ENCODE peak calls at places on chromosomes 7 and 10, in six cellular contexts. One of them, this sample, is unnamed.

GRCh38 chr10:129842031-129842430 is 122.0 kb downstream of the EBF3 start:
- DNase-seq in PC-9: no peak
- DNase-seq in stimulated activated CD4-positive, alpha-beta T cell treated with anti-CD3 and anti-CD28 coated beads, Interleukin-1b, Interleukin-23, amount 100 ng/mL, for 1 hour: no peak
- DNase-seq in activated T-cell treated with anti-CD3 and anti-CD28 coated beads for 1 hour: no peak
- DNase-seq in Daoy: no peak
- DNase-seq in stimulated activated CD8-positive, alpha-beta memory T cell treated with anti-CD3 and anti-CD28 coated beads, Interleukin-4, amount 100 ng/mL, for 24 hours: no peak
- DNase-seq in this sample: no peak

GRCh38 chr10:70891636-70892035 is 3.3 kb upstream of the PCBD1 start:
- DNase-seq in activated T-cell treated with anti-CD3 and anti-CD28 coated beads for 1 hour: no peak
- DNase-seq in PC-9: no peak
- DNase-seq in stimulated activated CD8-positive, alpha-beta memory T cell treated with anti-CD3 and anti-CD28 coated beads, Interleukin-4, amount 100 ng/mL, for 24 hours: no peak
- DNase-seq in stimulated activated CD4-positive, alpha-beta T cell treated with anti-CD3 and anti-CD28 coated beads, Interleukin-1b, Interleukin-23, amount 100 ng/mL, for 1 hour: no peak
- DNase-seq in Daoy: no peak
- DNase-seq in this sample: no peak

GRCh38 chr7:109901916-109902315 is 1189.0 kb upstream of the LRRN3 start:
- DNase-seq in Daoy: no peak
- DNase-seq in PC-9: no peak
- DNase-seq in stimulated activated CD4-positive, alpha-beta T cell treated with anti-CD3 and anti-CD28 coated beads, Interleukin-1b, Interleukin-23, amount 100 ng/mL, for 1 hour: no peak
- DNase-seq in activated T-cell treated with anti-CD3 and anti-CD28 coated beads for 1 hour: no peak
- DNase-seq in stimulated activated CD8-positive, alpha-beta memory T cell treated with anti-CD3 and anti-CD28 coated beads, Interleukin-4, amount 100 ng/mL, for 24 hours: no peak
- DNase-seq in this sample: no peak

GRCh38 chr7:46315891-46316290 is 394.8 kb upstream of the IGFBP3 start:
- DNase-seq in Daoy: no peak
- DNase-seq in stimulated activated CD8-positive, alpha-beta memory T cell treated with anti-CD3 and anti-CD28 coated beads, Interleukin-4, amount 100 ng/mL, for 24 hours: no peak
- DNase-seq in stimulated activated CD4-positive, alpha-beta T cell treated with anti-CD3 and anti-CD28 coated beads, Interleukin-1b, Interleukin-23, amount 100 ng/mL, for 1 hour: no peak
- DNase-seq in PC-9: no peak
- DNase-seq in activated T-cell treated with anti-CD3 and anti-CD28 coated beads for 1 hour: no peak
- DNase-seq in this sample: no peak

GRCh38 chr7:128264477-128264876 is 23.4 kb downstream of the LEP start:
- DNase-seq in activated T-cell treated with anti-CD3 and anti-CD28 coated beads for 1 hour: no peak
- DNase-seq in PC-9: no peak
- DNase-seq in stimulated activated CD8-positive, alpha-beta memory T cell treated with anti-CD3 and anti-CD28 coated beads, Interleukin-4, amount 100 ng/mL, for 24 hours: no peak
- DNase-seq in Daoy: no peak
- DNase-seq in stimulated activated CD4-positive, alpha-beta T cell treated with anti-CD3 and anti-CD28 coated beads, Interleukin-1b, Interleukin-23, amount 100 ng/mL, for 1 hour: no peak
- DNase-seq in this sample: peak

GRCh38 chr10:31004611-31005193 is 27.0 kb downstream of the ZNF438 start:
- DNase-seq in activated T-cell treated with anti-CD3 and anti-CD28 coated beads for 1 hour: no peak
- DNase-seq in Daoy: peak
- DNase-seq in stimulated activated CD4-positive, alpha-beta T cell treated with anti-CD3 and anti-CD28 coated beads, Interleukin-1b, Interleukin-23, amount 100 ng/mL, for 1 hour: no peak
- DNase-seq in PC-9: no peak
- DNase-seq in stimulated activated CD8-positive, alpha-beta memory T cell treated with anti-CD3 and anti-CD28 coated beads, Interleukin-4, amount 100 ng/mL, for 24 hours: no peak
- DNase-seq in this sample: no peak

GRCh38 chr7:11170863-11171568 is 197.3 kb downstream of the PHF14 start:
- DNase-seq in stimulated activated CD8-positive, alpha-beta memory T cell treated with anti-CD3 and anti-CD28 coated beads, Interleukin-4, amount 100 ng/mL, for 24 hours: no peak
- DNase-seq in stimulated activated CD4-positive, alpha-beta T cell treated with anti-CD3 and anti-CD28 coated beads, Interleukin-1b, Interleukin-23, amount 100 ng/mL, for 1 hour: no peak
- DNase-seq in activated T-cell treated with anti-CD3 and anti-CD28 coated beads for 1 hour: no peak
- DNase-seq in Daoy: no peak
- DNase-seq in PC-9: no peak
- DNase-seq in this sample: no peak

GRCh38 chr7:85595639-85596268 is 408.9 kb upstream of the SEMA3D start:
- DNase-seq in stimulated activated CD4-positive, alpha-beta T cell treated with anti-CD3 and anti-CD28 coated beads, Interleukin-1b, Interleukin-23, amount 100 ng/mL, for 1 hour: no peak
- DNase-seq in Daoy: no peak
- DNase-seq in stimulated activated CD8-positive, alpha-beta memory T cell treated with anti-CD3 and anti-CD28 coated beads, Interleukin-4, amount 100 ng/mL, for 24 hours: no peak
- DNase-seq in PC-9: no peak
- DNase-seq in activated T-cell treated with anti-CD3 and anti-CD28 coated beads for 1 hour: no peak
- DNase-seq in this sample: no peak

GRCh38 chr7:110987130-110987693 is 103.7 kb upstream of the LRRN3 start:
- DNase-seq in stimulated activated CD8-positive, alpha-beta memory T cell treated with anti-CD3 and anti-CD28 coated beads, Interleukin-4, amount 100 ng/mL, for 24 hours: no peak
- DNase-seq in stimulated activated CD4-positive, alpha-beta T cell treated with anti-CD3 and anti-CD28 coated beads, Interleukin-1b, Interleukin-23, amount 100 ng/mL, for 1 hour: no peak
- DNase-seq in PC-9: no peak
- DNase-seq in Daoy: no peak
- DNase-seq in activated T-cell treated with anti-CD3 and anti-CD28 coated beads for 1 hour: no peak
- DNase-seq in this sample: no peak

GRCh38 chr7:130296221-130296951 is 3.4 kb downstream of the CPA4 start:
- DNase-seq in Daoy: no peak
- DNase-seq in PC-9: no peak
- DNase-seq in activated T-cell treated with anti-CD3 and anti-CD28 coated beads for 1 hour: no peak
- DNase-seq in stimulated activated CD4-positive, alpha-beta T cell treated with anti-CD3 and anti-CD28 coated beads, Interleukin-1b, Interleukin-23, amount 100 ng/mL, for 1 hour: no peak
- DNase-seq in stimulated activated CD8-positive, alpha-beta memory T cell treated with anti-CD3 and anti-CD28 coated beads, Interleukin-4, amount 100 ng/mL, for 24 hours: no peak
- DNase-seq in this sample: no peak

GRCh38 chr10:84537447-84537931 is 209.1 kb downstream of the CCSER2 start:
- DNase-seq in stimulated activated CD4-positive, alpha-beta T cell treated with anti-CD3 and anti-CD28 coated beads, Interleukin-1b, Interleukin-23, amount 100 ng/mL, for 1 hour: no peak
- DNase-seq in Daoy: peak
- DNase-seq in activated T-cell treated with anti-CD3 and anti-CD28 coated beads for 1 hour: no peak
- DNase-seq in stimulated activated CD8-positive, alpha-beta memory T cell treated with anti-CD3 and anti-CD28 coated beads, Interleukin-4, amount 100 ng/mL, for 24 hours: no peak
- DNase-seq in PC-9: peak
- DNase-seq in this sample: no peak

GRCh38 chr7:151518105-151518780 is 1.5 kb downstream of the RHEB start:
- DNase-seq in PC-9: peak
- DNase-seq in Daoy: peak
- DNase-seq in activated T-cell treated with anti-CD3 and anti-CD28 coated beads for 1 hour: peak
- DNase-seq in stimulated activated CD4-positive, alpha-beta T cell treated with anti-CD3 and anti-CD28 coated beads, Interleukin-1b, Interleukin-23, amount 100 ng/mL, for 1 hour: peak
- DNase-seq in stimulated activated CD8-positive, alpha-beta memory T cell treated with anti-CD3 and anti-CD28 coated beads, Interleukin-4, amount 100 ng/mL, for 24 hours: peak
- DNase-seq in this sample: no peak

GRCh38 chr10:35416628-35417625 is 80.6 kb downstream of the CCNY start:
- DNase-seq in stimulated activated CD4-positive, alpha-beta T cell treated with anti-CD3 and anti-CD28 coated beads, Interleukin-1b, Interleukin-23, amount 100 ng/mL, for 1 hour: no peak
- DNase-seq in Daoy: no peak
- DNase-seq in activated T-cell treated with anti-CD3 and anti-CD28 coated beads for 1 hour: no peak
- DNase-seq in stimulated activated CD8-positive, alpha-beta memory T cell treated with anti-CD3 and anti-CD28 coated beads, Interleukin-4, amount 100 ng/mL, for 24 hours: no peak
- DNase-seq in PC-9: no peak
- DNase-seq in this sample: no peak

GRCh38 chr7:133513608-133514007 is 260.7 kb downstream of the EXOC4 start:
- DNase-seq in activated T-cell treated with anti-CD3 and anti-CD28 coated beads for 1 hour: no peak
- DNase-seq in PC-9: peak
- DNase-seq in stimulated activated CD4-positive, alpha-beta T cell treated with anti-CD3 and anti-CD28 coated beads, Interleukin-1b, Interleukin-23, amount 100 ng/mL, for 1 hour: no peak
- DNase-seq in stimulated activated CD8-positive, alpha-beta memory T cell treated with anti-CD3 and anti-CD28 coated beads, Interleukin-4, amount 100 ng/mL, for 24 hours: no peak
- DNase-seq in Daoy: no peak
- DNase-seq in this sample: no peak

GRCh38 chr10:13913890-13914289 is 327.1 kb downstream of the PRPF18 start:
- DNase-seq in activated T-cell treated with anti-CD3 and anti-CD28 coated beads for 1 hour: no peak
- DNase-seq in stimulated activated CD4-positive, alpha-beta T cell treated with anti-CD3 and anti-CD28 coated beads, Interleukin-1b, Interleukin-23, amount 100 ng/mL, for 1 hour: no peak
- DNase-seq in PC-9: no peak
- DNase-seq in Daoy: no peak
- DNase-seq in stimulated activated CD8-positive, alpha-beta memory T cell treated with anti-CD3 and anti-CD28 coated beads, Interleukin-4, amount 100 ng/mL, for 24 hours: no peak
- DNase-seq in this sample: no peak

GRCh38 chr7:25665346-25665745 is 437.1 kb upstream of the NPVF start:
- DNase-seq in stimulated activated CD8-positive, alpha-beta memory T cell treated with anti-CD3 and anti-CD28 coated beads, Interleukin-4, amount 100 ng/mL, for 24 hours: no peak
- DNase-seq in activated T-cell treated with anti-CD3 and anti-CD28 coated beads for 1 hour: no peak
- DNase-seq in Daoy: no peak
- DNase-seq in stimulated activated CD4-positive, alpha-beta T cell treated with anti-CD3 and anti-CD28 coated beads, Interleukin-1b, Interleukin-23, amount 100 ng/mL, for 1 hour: no peak
- DNase-seq in PC-9: no peak
- DNase-seq in this sample: no peak

GRCh38 chr10:131845505-131846223 is 55.1 kb upstream of the PPP2R2D start:
- DNase-seq in stimulated activated CD4-positive, alpha-beta T cell treated with anti-CD3 and anti-CD28 coated beads, Interleukin-1b, Interleukin-23, amount 100 ng/mL, for 1 hour: no peak
- DNase-seq in Daoy: no peak
- DNase-seq in activated T-cell treated with anti-CD3 and anti-CD28 coated beads for 1 hour: no peak
- DNase-seq in stimulated activated CD8-positive, alpha-beta memory T cell treated with anti-CD3 and anti-CD28 coated beads, Interleukin-4, amount 100 ng/mL, for 24 hours: no peak
- DNase-seq in PC-9: no peak
- DNase-seq in this sample: peak

GRCh38 chr10:93752761-93753160 is 5.0 kb upstream of the LGI1 start:
- DNase-seq in stimulated activated CD8-positive, alpha-beta memory T cell treated with anti-CD3 and anti-CD28 coated beads, Interleukin-4, amount 100 ng/mL, for 24 hours: no peak
- DNase-seq in activated T-cell treated with anti-CD3 and anti-CD28 coated beads for 1 hour: no peak
- DNase-seq in PC-9: peak
- DNase-seq in Daoy: peak
- DNase-seq in stimulated activated CD4-positive, alpha-beta T cell treated with anti-CD3 and anti-CD28 coated beads, Interleukin-1b, Interleukin-23, amount 100 ng/mL, for 1 hour: no peak
- DNase-seq in this sample: no peak

GRCh38 chr7:33873981-33874750 is 31.2 kb upstream of the BMPER start:
- DNase-seq in stimulated activated CD8-positive, alpha-beta memory T cell treated with anti-CD3 and anti-CD28 coated beads, Interleukin-4, amount 100 ng/mL, for 24 hours: no peak
- DNase-seq in activated T-cell treated with anti-CD3 and anti-CD28 coated beads for 1 hour: no peak
- DNase-seq in Daoy: peak
- DNase-seq in stimulated activated CD4-positive, alpha-beta T cell treated with anti-CD3 and anti-CD28 coated beads, Interleukin-1b, Interleukin-23, amount 100 ng/mL, for 1 hour: no peak
- DNase-seq in PC-9: peak
- DNase-seq in this sample: no peak

GRCh38 chr7:110960811-110961210 is 130.1 kb upstream of the LRRN3 start:
- DNase-seq in Daoy: no peak
- DNase-seq in stimulated activated CD4-positive, alpha-beta T cell treated with anti-CD3 and anti-CD28 coated beads, Interleukin-1b, Interleukin-23, amount 100 ng/mL, for 1 hour: no peak
- DNase-seq in activated T-cell treated with anti-CD3 and anti-CD28 coated beads for 1 hour: no peak
- DNase-seq in stimulated activated CD8-positive, alpha-beta memory T cell treated with anti-CD3 and anti-CD28 coated beads, Interleukin-4, amount 100 ng/mL, for 24 hours: no peak
- DNase-seq in PC-9: no peak
- DNase-seq in this sample: no peak

GRCh38 chr10:75408512-75408881 is 6.9 kb upstream of the ZNF503 start:
- DNase-seq in stimulated activated CD4-positive, alpha-beta T cell treated with anti-CD3 and anti-CD28 coated beads, Interleukin-1b, Interleukin-23, amount 100 ng/mL, for 1 hour: no peak
- DNase-seq in Daoy: no peak
- DNase-seq in PC-9: no peak
- DNase-seq in activated T-cell treated with anti-CD3 and anti-CD28 coated beads for 1 hour: no peak
- DNase-seq in stimulated activated CD8-positive, alpha-beta memory T cell treated with anti-CD3 and anti-CD28 coated beads, Interleukin-4, amount 100 ng/mL, for 24 hours: no peak
- DNase-seq in this sample: no peak

GRCh38 chr10:81219758-81220157 is 655.2 kb upstream of the NRG3 start:
- DNase-seq in activated T-cell treated with anti-CD3 and anti-CD28 coated beads for 1 hour: no peak
- DNase-seq in stimulated activated CD8-positive, alpha-beta memory T cell treated with anti-CD3 and anti-CD28 coated beads, Interleukin-4, amount 100 ng/mL, for 24 hours: no peak
- DNase-seq in Daoy: no peak
- DNase-seq in stimulated activated CD4-positive, alpha-beta T cell treated with anti-CD3 and anti-CD28 coated beads, Interleukin-1b, Interleukin-23, amount 100 ng/mL, for 1 hour: no peak
- DNase-seq in PC-9: no peak
- DNase-seq in this sample: no peak

GRCh38 chr10:43234471-43235041 is 32.3 kb downstream of the RASGEF1A start:
- DNase-seq in Daoy: no peak
- DNase-seq in PC-9: no peak
- DNase-seq in stimulated activated CD8-positive, alpha-beta memory T cell treated with anti-CD3 and anti-CD28 coated beads, Interleukin-4, amount 100 ng/mL, for 24 hours: no peak
- DNase-seq in stimulated activated CD4-positive, alpha-beta T cell treated with anti-CD3 and anti-CD28 coated beads, Interleukin-1b, Interleukin-23, amount 100 ng/mL, for 1 hour: no peak
- DNase-seq in activated T-cell treated with anti-CD3 and anti-CD28 coated beads for 1 hour: no peak
- DNase-seq in this sample: peak

GRCh38 chr10:13272164-13272571 is 27.7 kb downstream of the PHYH start:
- DNase-seq in stimulated activated CD4-positive, alpha-beta T cell treated with anti-CD3 and anti-CD28 coated beads, Interleukin-1b, Interleukin-23, amount 100 ng/mL, for 1 hour: no peak
- DNase-seq in Daoy: no peak
- DNase-seq in activated T-cell treated with anti-CD3 and anti-CD28 coated beads for 1 hour: no peak
- DNase-seq in PC-9: no peak
- DNase-seq in stimulated activated CD8-positive, alpha-beta memory T cell treated with anti-CD3 and anti-CD28 coated beads, Interleukin-4, amount 100 ng/mL, for 24 hours: no peak
- DNase-seq in this sample: peak

GRCh38 chr7:130865408-130866236 is 131.6 kb upstream of the KLF14 start:
- DNase-seq in stimulated activated CD8-positive, alpha-beta memory T cell treated with anti-CD3 and anti-CD28 coated beads, Interleukin-4, amount 100 ng/mL, for 24 hours: no peak
- DNase-seq in activated T-cell treated with anti-CD3 and anti-CD28 coated beads for 1 hour: no peak
- DNase-seq in PC-9: peak
- DNase-seq in Daoy: no peak
- DNase-seq in stimulated activated CD4-positive, alpha-beta T cell treated with anti-CD3 and anti-CD28 coated beads, Interleukin-1b, Interleukin-23, amount 100 ng/mL, for 1 hour: no peak
- DNase-seq in this sample: no peak

GRCh38 chr10:77006836-77007511 is 630.6 kb downstream of the KCNMA1 start:
- DNase-seq in PC-9: no peak
- DNase-seq in stimulated activated CD4-positive, alpha-beta T cell treated with anti-CD3 and anti-CD28 coated beads, Interleukin-1b, Interleukin-23, amount 100 ng/mL, for 1 hour: no peak
- DNase-seq in stimulated activated CD8-positive, alpha-beta memory T cell treated with anti-CD3 and anti-CD28 coated beads, Interleukin-4, amount 100 ng/mL, for 24 hours: no peak
- DNase-seq in activated T-cell treated with anti-CD3 and anti-CD28 coated beads for 1 hour: no peak
- DNase-seq in Daoy: no peak
- DNase-seq in this sample: no peak

GRCh38 chr7:24824400-24824799 is 67.1 kb upstream of the GSDME start:
- DNase-seq in stimulated activated CD8-positive, alpha-beta memory T cell treated with anti-CD3 and anti-CD28 coated beads, Interleukin-4, amount 100 ng/mL, for 24 hours: no peak
- DNase-seq in stimulated activated CD4-positive, alpha-beta T cell treated with anti-CD3 and anti-CD28 coated beads, Interleukin-1b, Interleukin-23, amount 100 ng/mL, for 1 hour: no peak
- DNase-seq in PC-9: no peak
- DNase-seq in activated T-cell treated with anti-CD3 and anti-CD28 coated beads for 1 hour: no peak
- DNase-seq in Daoy: no peak
- DNase-seq in this sample: no peak

GRCh38 chr10:119686465-119687191 is 35.4 kb downstream of the BAG3 start:
- DNase-seq in PC-9: peak
- DNase-seq in Daoy: peak
- DNase-seq in activated T-cell treated with anti-CD3 and anti-CD28 coated beads for 1 hour: peak
- DNase-seq in stimulated activated CD8-positive, alpha-beta memory T cell treated with anti-CD3 and anti-CD28 coated beads, Interleukin-4, amount 100 ng/mL, for 24 hours: peak
- DNase-seq in stimulated activated CD4-positive, alpha-beta T cell treated with anti-CD3 and anti-CD28 coated beads, Interleukin-1b, Interleukin-23, amount 100 ng/mL, for 1 hour: peak
- DNase-seq in this sample: peak

This sample was measured in mesenteric fat pad.